ENCODE peak calls at places on chromosomes 2 and 18, in ten cellular contexts. D, G, X, E, Q, L, M, P, F and U are unnamed samples.

GRCh38 chr18:78642561-78643398 is 336.8 kb upstream of the SALL3 start:
- DNase-seq in D (no peak), M (no peak), P (no peak), F (no peak), L (no peak), G (peak), E (no peak), Q (no peak), X (no peak), U (no peak)

GRCh38 chr18:67875936-67876335 is 359.4 kb upstream of the DSEL start:
- DNase-seq in F (no peak), L (no peak), X (no peak), P (no peak), E (no peak), G (no peak), D (no peak), Q (no peak), M (no peak), U (no peak)

GRCh38 chr2:201971516-201972228 is 62.0 kb upstream of the FZD7 start:
- DNase-seq in F (peak), G (no peak), X (peak), E (no peak), M (no peak), D (no peak), L (peak), P (no peak), Q (no peak), U (no peak)

GRCh38 chr2:80437959-80438358 is 133.4 kb upstream of the LRRTM1 start:
- DNase-seq in P (no peak), D (no peak), L (no peak), M (no peak), Q (no peak), F (no peak), E (no peak), X (no peak), G (no peak), U (no peak)

GRCh38 chr2:236643480-236643879 is 73.9 kb downstream of the ACKR3 start:
- DNase-seq in E (peak), X (no peak), F (no peak), D (no peak), L (peak), M (no peak), Q (no peak), G (no peak), P (no peak), U (no peak)

GRCh38 chr18:22912835-22913234 is 20.3 kb upstream of the RBBP8 start:
- DNase-seq in P (no peak), E (no peak), D (no peak), M (no peak), G (no peak), Q (no peak), L (no peak), F (no peak), X (peak), U (no peak)

GRCh38 chr2:205925373-205926337 is 160.3 kb downstream of the INO80D start:
- DNase-seq in P (no peak), G (peak), Q (peak), L (peak), M (peak), D (peak), E (peak), X (peak), F (peak), U (no peak)

GRCh38 chr2:241225545-241225944 is 37.1 kb downstream of the ANO7 start:
- DNase-seq in L (no peak), X (no peak), G (no peak), P (no peak), E (no peak), F (no peak), Q (no peak), M (no peak), D (no peak), U (no peak)

GRCh38 chr2:239949079-239949478 is 76.1 kb downstream of the NDUFA10 start:
- DNase-seq in F (no peak), D (no peak), G (no peak), M (no peak), E (no peak), P (no peak), Q (no peak), X (no peak), L (peak), U (no peak)

GRCh38 chr2:36456227-36456788 is 100.7 kb downstream of the CRIM1 start:
- DNase-seq in Q (peak), E (no peak), D (no peak), F (peak), G (no peak), P (no peak), M (no peak), X (peak), L (peak), U (no peak)

GRCh38 chr2:146801886-146802285 is 1042.9 kb upstream of the ACVR2A start:
- DNase-seq in P (no peak), F (no peak), X (no peak), M (no peak), D (no peak), L (no peak), Q (no peak), E (no peak), G (no peak), U (no peak)